ENCODE peak calls at places on chromosomes 13 and 19, in five cellular contexts. H, P, S, G and K are unnamed samples.

GRCh38 chr13:60431108-60431700 is 34.2 kb downstream of the TDRD3 start:
- DNase-seq in P (peak), G (no peak), H (no peak), S (no peak), K (peak)

GRCh38 chr13:34617684-34618083 is 324.4 kb upstream of the NBEA start:
- DNase-seq in G (no peak), H (no peak), S (no peak), P (no peak), K (no peak)

GRCh38 chr13:28145049-28145448 is 6.7 kb downstream of the PAN3 start:
- DNase-seq in S (no peak), G (no peak), P (no peak), H (no peak), K (no peak)

GRCh38 chr13:24340608-24340955 is 31.2 kb downstream of the C1QTNF9 start:
- DNase-seq in S (no peak), G (no peak), H (no peak), P (no peak), K (no peak)

GRCh38 chr19:13275016-13275722 is 125.0 kb downstream of the IER2 start:
- DNase-seq in H (no peak), P (no peak), G (no peak), S (no peak), K (no peak)

GRCh38 chr13:51760592-51760991 is 43.4 kb downstream of the DHRS12 start:
- DNase-seq in P (no peak), S (no peak), G (no peak), H (no peak), K (no peak)

GRCh38 chr19:45528744-45529453 is 21.6 kb downstream of the VASP start:
- DNase-seq in S (no peak), G (no peak), H (peak), P (no peak), K (no peak)

GRCh38 chr19:2618611-2619010 is 83.9 kb downstream of the GNG7 start:
- DNase-seq in S (peak), G (no peak), P (no peak), H (peak), K (no peak)

GRCh38 chr13:75279834-75280369 is 202.1 kb downstream of the TBC1D4 start:
- DNase-seq in G (no peak), H (no peak), S (no peak), P (no peak), K (no peak)

GRCh38 chr13:109892101-109892500 is 105.7 kb upstream of the IRS2 start:
- DNase-seq in P (no peak), G (no peak), S (no peak), H (no peak), K (no peak)

GRCh38 chr13:101307181-101307701 is 109.1 kb downstream of the NALCN start:
- DNase-seq in G (no peak), H (no peak), S (no peak), P (peak), K (peak)

GRCh38 chr19:43723588-43723987 is 7.7 kb downstream of the IRGC start:
- DNase-seq in G (no peak), H (no peak), P (no peak), S (no peak), K (no peak)

GRCh38 chr13:77781804-77782203 is 84.3 kb downstream of the SLAIN1 start:
- DNase-seq in S (no peak), H (no peak), P (no peak), G (no peak), K (no peak)

GRCh38 chr19:50244695-50245094 is 41.3 kb downstream of the MYH14 start:
- DNase-seq in S (no peak), P (no peak), G (no peak), H (no peak), K (no peak)

GRCh38 chr13:87810920-87811344 is 139.8 kb downstream of the SLITRK5 start:
- DNase-seq in G (no peak), S (no peak), H (no peak), P (no peak), K (no peak)

GRCh38 chr13:84917252-84917878 is 881.9 kb downstream of the SLITRK6 start:
- DNase-seq in S (no peak), H (no peak), G (no peak), P (no peak), K (no peak)

GRCh38 chr19:11295665-11296245 is at the start of gene TSPAN16:
- DNase-seq in P (no peak), H (no peak), S (no peak), G (no peak), K (no peak)
- TF ChIP-seq CTCF in P (no peak), H (no peak), S (no peak), G (no peak), K (no peak)

GRCh38 chr19:28726533-28726932 is 486.4 kb downstream of the UQCRFS1 start:
- DNase-seq in S (no peak), G (no peak), P (no peak), H (no peak), K (no peak)
- H3K4me3 ChIP-seq in S (no peak), G (no peak), P (no peak), H (no peak), K (no peak)

DNA sequence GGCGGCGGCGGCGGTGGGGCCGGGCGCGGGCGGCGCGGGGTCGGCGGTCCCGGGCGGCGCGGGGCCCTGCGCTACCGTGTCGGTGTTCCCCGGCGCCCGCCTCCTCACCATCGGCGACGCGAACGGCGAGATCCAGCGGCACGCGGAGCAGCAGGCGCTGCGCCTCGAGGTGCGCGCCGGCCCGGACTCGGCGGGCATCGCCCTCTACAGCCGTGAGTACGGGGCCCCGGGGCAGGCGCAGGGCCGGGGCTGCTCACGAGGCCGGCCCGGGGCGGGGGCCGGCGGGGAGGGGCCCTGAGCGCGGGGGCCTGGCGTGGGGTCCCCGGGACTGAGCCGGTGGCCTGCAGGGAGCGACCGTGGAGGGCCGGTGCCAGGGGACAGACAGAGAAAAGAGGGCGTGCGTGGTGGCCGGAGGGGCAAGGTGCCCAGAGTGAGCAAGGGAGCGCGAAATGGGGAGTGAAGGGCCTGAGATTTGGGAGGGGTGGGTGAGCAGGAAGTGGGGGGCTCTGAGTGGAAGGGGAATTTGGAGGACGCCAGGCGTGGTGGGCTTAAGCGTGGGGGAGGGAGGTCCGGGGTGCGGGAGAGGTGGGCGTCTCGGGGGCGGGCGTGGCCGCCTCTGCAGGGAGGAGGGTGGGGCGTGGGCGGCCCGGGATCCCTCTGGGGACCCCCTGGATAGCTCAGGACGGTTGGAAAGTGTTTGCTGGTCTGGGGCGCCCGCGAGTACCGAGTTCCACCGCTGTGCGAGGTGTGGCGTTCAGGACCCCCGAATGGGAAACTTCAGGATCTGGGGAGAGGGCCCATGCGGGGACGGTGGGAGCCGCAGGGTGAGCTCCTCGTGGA is 578 bp downstream of the CARM1 start:
- DNase-seq in H (peak), S (peak), P (no peak), G (no peak), K (no peak)
- TF ChIP-seq CTCF in H (peak), S (no peak), P (peak), G (no peak), K (peak)

GRCh38 chr19:16371540-16371986 is 46.9 kb downstream of the KLF2 start:
- DNase-seq in P (no peak), G (peak), H (peak), S (peak), K (no peak)
- H3K4me3 ChIP-seq in P (no peak), G (peak), H (no peak), S (no peak), K (no peak)

DNA sequence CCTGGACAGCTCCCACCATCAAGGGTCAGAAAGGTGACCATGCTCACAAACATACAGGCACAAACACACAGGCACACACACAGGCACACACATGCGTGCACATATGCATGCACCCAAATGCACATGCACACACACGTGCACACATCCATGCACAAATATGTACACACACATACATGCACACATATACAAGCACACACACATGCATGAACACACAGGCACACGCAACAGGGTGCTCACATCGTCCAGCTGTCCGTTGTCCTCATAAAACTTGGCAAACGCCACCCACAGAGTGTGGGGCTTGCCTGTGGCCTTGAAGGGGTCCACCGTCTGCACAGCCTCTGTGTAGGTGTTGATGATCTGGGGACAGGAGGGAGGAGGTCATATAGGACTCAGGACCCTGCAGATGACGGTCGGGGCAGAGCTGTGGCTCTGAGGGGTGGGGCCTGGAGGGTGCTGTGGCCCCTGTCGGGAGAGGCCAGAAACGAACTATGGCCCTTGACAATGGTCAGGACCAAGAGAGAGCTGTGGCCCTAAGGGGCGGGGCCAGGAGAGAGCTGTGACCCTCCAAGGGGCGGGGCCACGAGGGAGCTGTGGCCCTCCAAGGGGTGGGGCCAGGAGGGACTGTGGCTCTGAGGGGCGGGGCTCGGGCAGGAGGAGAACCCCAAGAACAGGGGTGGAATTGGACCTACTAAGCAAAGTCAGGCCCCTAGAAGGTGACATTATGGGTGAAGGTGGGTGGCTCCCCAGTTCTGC is 6.2 kb downstream of the XAB2 start:
- DNase-seq in P (no peak), S (no peak), G (no peak), H (no peak), K (no peak)
- TF ChIP-seq CTCF in P (no peak), S (no peak), G (no peak), H (no peak), K (no peak)

DNA sequence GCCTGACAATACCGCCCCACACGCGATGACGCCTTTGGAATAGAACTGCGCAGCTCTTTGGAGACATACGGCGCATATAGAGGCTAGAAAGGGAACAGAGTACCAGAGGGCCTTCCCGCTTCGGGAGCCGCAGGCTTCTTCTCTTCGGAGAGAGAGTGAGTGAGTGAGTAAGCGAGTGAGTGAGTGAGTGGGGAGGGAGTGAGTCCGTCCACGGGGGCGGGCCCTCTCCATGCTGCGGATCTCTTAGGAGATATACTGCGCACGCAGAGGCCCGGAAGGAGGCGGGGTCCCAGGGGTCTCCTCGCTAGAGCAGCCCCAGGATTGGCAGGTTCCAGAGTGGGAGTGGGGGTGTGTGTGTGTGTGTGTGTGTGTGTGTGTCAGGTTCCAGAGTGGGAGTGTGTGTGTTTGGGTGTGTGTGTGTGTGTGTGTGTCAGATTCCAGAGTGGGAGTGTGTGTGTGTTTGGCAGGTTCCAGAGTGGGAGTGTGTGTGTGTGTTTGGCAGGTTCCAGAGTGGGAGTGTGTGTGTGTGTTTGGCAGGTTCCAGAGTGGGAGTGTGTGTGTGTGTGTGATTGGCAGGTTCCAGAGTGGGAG is 97.0 kb downstream of the INSR start:
- DNase-seq in S (peak), P (peak), H (peak), G (peak), K (peak)
- H3K4me3 ChIP-seq in S (peak), P (peak), H (no peak), G (peak), K (peak)

GRCh38 chr13:46342538-46342937 is 44.5 kb downstream of the RUBCNL start:
- DNase-seq in S (no peak), H (no peak), G (no peak), P (no peak), K (no peak)
- TF ChIP-seq CTCF in S (no peak), H (no peak), G (no peak), P (no peak), K (no peak)

GRCh38 chr13:41463823-41464602 is 6.7 kb downstream of the RGCC start:
- DNase-seq in P (no peak), S (no peak), H (no peak), G (no peak), K (no peak)
- H3K4me3 ChIP-seq in P (no peak), S (peak), H (no peak), G (peak), K (no peak)

GRCh38 chr13:114244637-114245036 is 9.9 kb downstream of the CDC16 start:
- DNase-seq in P (no peak), G (no peak), H (no peak), S (no peak), K (no peak)
- TF ChIP-seq CTCF in P (no peak), G (no peak), H (no peak), S (no peak), K (no peak)